ENCODE peak calls at places on chromosomes 2 and 18, in six cellular contexts. One of them, this sample, is unnamed.
A peak's percentile ranks its signal among the peaks of the same experiment; 100 is the strongest.

GRCh38 chr2:233213011-233213410 is 38.5 kb upstream of the ATG16L1 start:
- DNase-seq in thyroid gland: no peak
- DNase-seq in epithelial cell of prostate: peak; percentile 10
- DNase-seq in MG63: no peak
- DNase-seq in activated CD8-positive, alpha-beta memory T cell treated with anti-CD3 and anti-CD28 coated beads for 1 hour: no peak
- DNase-seq in globus pallidus: no peak
- DNase-seq in this sample: no peak

GRCh38 chr18:46071894-46072867 is at the start of gene PSTPIP2:
- DNase-seq in activated CD8-positive, alpha-beta memory T cell treated with anti-CD3 and anti-CD28 coated beads for 1 hour: peak; percentile 60
- DNase-seq in epithelial cell of prostate: no peak
- DNase-seq in globus pallidus: no peak
- DNase-seq in thyroid gland: peak; percentile 66
- DNase-seq in MG63: peak; percentile 70
- DNase-seq in this sample: no peak

GRCh38 chr18:67410671-67411070 is 105.8 kb downstream of the DSEL start:
- DNase-seq in globus pallidus: no peak
- DNase-seq in MG63: peak; percentile 9
- DNase-seq in activated CD8-positive, alpha-beta memory T cell treated with anti-CD3 and anti-CD28 coated beads for 1 hour: no peak
- DNase-seq in thyroid gland: no peak
- DNase-seq in epithelial cell of prostate: no peak
- DNase-seq in this sample: no peak

GRCh38 chr2:239193925-239194687 is 206.7 kb downstream of the HDAC4 start:
- DNase-seq in activated CD8-positive, alpha-beta memory T cell treated with anti-CD3 and anti-CD28 coated beads for 1 hour: no peak
- DNase-seq in epithelial cell of prostate: no peak
- DNase-seq in thyroid gland: no peak
- DNase-seq in MG63: no peak
- DNase-seq in globus pallidus: peak; percentile 90
- DNase-seq in this sample: no peak

GRCh38 chr2:12493031-12493513 is 223.7 kb upstream of the TRIB2 start:
- DNase-seq in activated CD8-positive, alpha-beta memory T cell treated with anti-CD3 and anti-CD28 coated beads for 1 hour: no peak
- DNase-seq in epithelial cell of prostate: peak; percentile 41
- DNase-seq in globus pallidus: peak; percentile 4
- DNase-seq in thyroid gland: peak; percentile 46
- DNase-seq in MG63: peak; percentile 100
- DNase-seq in this sample: peak; percentile 48

GRCh38 chr18:50659091-50660003 is 99.5 kb downstream of the MAPK4 start:
- DNase-seq in MG63: peak; percentile 67
- DNase-seq in activated CD8-positive, alpha-beta memory T cell treated with anti-CD3 and anti-CD28 coated beads for 1 hour: no peak
- DNase-seq in epithelial cell of prostate: peak; percentile 40
- DNase-seq in globus pallidus: no peak
- DNase-seq in thyroid gland: peak; percentile 26
- DNase-seq in this sample: peak; percentile 4

GRCh38 chr18:24009651-24010333 is 4.8 kb upstream of the TTC39C start:
- DNase-seq in activated CD8-positive, alpha-beta memory T cell treated with anti-CD3 and anti-CD28 coated beads for 1 hour: no peak
- DNase-seq in MG63: no peak
- DNase-seq in globus pallidus: no peak
- DNase-seq in epithelial cell of prostate: no peak
- DNase-seq in thyroid gland: no peak
- DNase-seq in this sample: no peak

GRCh38 chr2:88350641-88351601 is 101.6 kb downstream of the FOXI3 start:
- DNase-seq in MG63: peak; percentile 50
- DNase-seq in thyroid gland: peak; percentile 6
- DNase-seq in activated CD8-positive, alpha-beta memory T cell treated with anti-CD3 and anti-CD28 coated beads for 1 hour: peak; percentile 55
- DNase-seq in globus pallidus: peak; percentile 1
- DNase-seq in epithelial cell of prostate: no peak
- DNase-seq in this sample: peak; percentile 9

GRCh38 chr2:38113999-38114708 is 38.2 kb upstream of the CYP1B1 start:
- DNase-seq in activated CD8-positive, alpha-beta memory T cell treated with anti-CD3 and anti-CD28 coated beads for 1 hour: no peak
- DNase-seq in epithelial cell of prostate: no peak
- DNase-seq in thyroid gland: no peak
- DNase-seq in globus pallidus: no peak
- DNase-seq in MG63: no peak
- DNase-seq in this sample: no peak

GRCh38 chr18:25557006-25557405 is 205.0 kb upstream of the ZNF521 start:
- DNase-seq in MG63: no peak
- DNase-seq in activated CD8-positive, alpha-beta memory T cell treated with anti-CD3 and anti-CD28 coated beads for 1 hour: no peak
- DNase-seq in thyroid gland: no peak
- DNase-seq in epithelial cell of prostate: no peak
- DNase-seq in globus pallidus: no peak
- DNase-seq in this sample: no peak

GRCh38 chr2:176130153-176130916 is 830 bp downstream of the HOXD8 start:
- DNase-seq in thyroid gland: no peak
- DNase-seq in epithelial cell of prostate: no peak
- DNase-seq in globus pallidus: no peak
- DNase-seq in activated CD8-positive, alpha-beta memory T cell treated with anti-CD3 and anti-CD28 coated beads for 1 hour: no peak
- DNase-seq in MG63: peak; percentile 74
- DNase-seq in this sample: no peak

GRCh38 chr2:30780776-30781330 is 26.4 kb downstream of the CAPN13 start:
- DNase-seq in epithelial cell of prostate: no peak
- DNase-seq in globus pallidus: no peak
- DNase-seq in thyroid gland: no peak
- DNase-seq in activated CD8-positive, alpha-beta memory T cell treated with anti-CD3 and anti-CD28 coated beads for 1 hour: no peak
- DNase-seq in MG63: no peak
- DNase-seq in this sample: no peak

GRCh38 chr2:232795920-232796319 is 19.6 kb upstream of the KCNJ13 start:
- DNase-seq in epithelial cell of prostate: no peak
- DNase-seq in MG63: no peak
- DNase-seq in activated CD8-positive, alpha-beta memory T cell treated with anti-CD3 and anti-CD28 coated beads for 1 hour: no peak
- DNase-seq in globus pallidus: no peak
- DNase-seq in thyroid gland: no peak
- DNase-seq in this sample: no peak

GRCh38 chr2:106307860-106308259 is 113.8 kb upstream of the UXS1 start:
- DNase-seq in MG63: no peak
- DNase-seq in activated CD8-positive, alpha-beta memory T cell treated with anti-CD3 and anti-CD28 coated beads for 1 hour: no peak
- DNase-seq in epithelial cell of prostate: no peak
- DNase-seq in globus pallidus: no peak
- DNase-seq in thyroid gland: no peak
- DNase-seq in this sample: no peak